ENCODE peak calls at places on chromosomes 11 and 22, in seven cellular contexts. L is HCT116, C is SK-N-SH, A is K562, M is H1, G is HepG2, P is GM12878. D is an unnamed sample.

GRCh38 chr11:2290351-2290841 is 11.3 kb downstream of the C11orf21 start:
- DNase-seq in L (no peak), C (no peak), A (no peak), M (peak; percentile 45), G (no peak), P (no peak), D (no peak)

GRCh38 chr11:91104237-91104636 is 881.4 kb upstream of the CHORDC1 start:
- DNase-seq in L (no peak), C (no peak), A (no peak), M (no peak), G (no peak), P (no peak), D (no peak)

GRCh38 chr11:64330888-64331287 is 9.1 kb upstream of the CCDC88B start:
- DNase-seq in L (no peak), C (no peak), A (no peak), M (no peak), G (no peak), P (no peak), D (no peak)

GRCh38 chr11:116835042-116835772 is 2.2 kb downstream of the APOA1 start:
- DNase-seq in L (no peak), C (no peak), A (no peak), M (no peak), G (no peak), P (no peak), D (no peak)

GRCh38 chr11:12198261-12198925 is 88.0 kb downstream of the MICAL2 start:
- DNase-seq in L (no peak), C (no peak), A (no peak), M (no peak), G (no peak), P (no peak), D (no peak)

GRCh38 chr11:35274909-35275807 is 136.2 kb downstream of the CD44 start:
- DNase-seq in L (no peak), C (no peak), A (no peak), M (no peak), G (peak; percentile 3), P (no peak), D (no peak)

GRCh38 chr11:63839508-63840355 is 822 bp downstream of the MARK2 start:
- DNase-seq in L (no peak), C (no peak), A (peak; percentile 57), M (no peak), G (no peak), P (no peak), D (no peak)

GRCh38 chr22:26461188-26461810 is 22.3 kb downstream of the HPS4 start:
- DNase-seq in L (peak; percentile 18), C (peak; percentile 84), A (peak; percentile 55), M (peak; percentile 90), G (peak; percentile 24), P (no peak), D (no peak)

GRCh38 chr11:83008581-83008923 is 63.1 kb downstream of the RAB30 start:
- DNase-seq in L (no peak), C (no peak), A (no peak), M (no peak), G (peak; percentile 54), P (no peak), D (no peak)

GRCh38 chr11:1202776-1203504 is 19.9 kb upstream of the MUC5B start:
- DNase-seq in L (peak; percentile 23), C (peak; percentile 96), A (peak; percentile 67), M (peak; percentile 94), G (peak; percentile 24), P (no peak), D (peak; percentile 32)

GRCh38 chr11:5705688-5706087 is 16.1 kb downstream of the TRIM22 start:
- DNase-seq in L (no peak), C (no peak), A (no peak), M (no peak), G (no peak), P (no peak), D (no peak)

GRCh38 chr22:23147632-23148387 is 2.5 kb downstream of the RAB36 start:
- DNase-seq in L (no peak), C (no peak), A (no peak), M (no peak), G (peak; percentile 21), P (no peak), D (no peak)

GRCh38 chr11:96214745-96215093 is 128.3 kb downstream of the MAML2 start:
- DNase-seq in L (no peak), C (no peak), A (no peak), M (no peak), G (no peak), P (no peak), D (no peak)

GRCh38 chr11:9280655-9281301 is 15.6 kb upstream of the DENND5A start:
- DNase-seq in L (no peak), C (no peak), A (peak; percentile 52), M (peak; percentile 19), G (no peak), P (peak; percentile 58), D (no peak)

GRCh38 chr22:46854125-46854870 is 91.8 kb downstream of the TBC1D22A start:
- DNase-seq in L (no peak), C (no peak), A (peak; percentile 47), M (no peak), G (no peak), P (no peak), D (no peak)

GRCh38 chr11:47837929-47838328 is 10.2 kb downstream of the NUP160 start:
- DNase-seq in L (no peak), C (no peak), A (no peak), M (no peak), G (no peak), P (no peak), D (no peak)

GRCh38 chr11:105144887-105145286 is 5.3 kb upstream of the CARD18 start:
- DNase-seq in L (peak; percentile 13), C (no peak), A (no peak), M (no peak), G (peak; percentile 62), P (no peak), D (peak; percentile 62)

GRCh38 chr11:121590772-121591404 is 138.1 kb upstream of the SORL1-AS1 start:
- DNase-seq in L (no peak), C (peak; percentile 17), A (no peak), M (no peak), G (no peak), P (no peak), D (no peak)

GRCh38 chr22:38753894-38754246 is 1.9 kb downstream of the SUN2 start:
- DNase-seq in L (no peak), C (no peak), A (peak; percentile 17), M (no peak), G (peak; percentile 88), P (no peak), D (no peak)

GRCh38 chr11:60916669-60917206 is 2.8 kb downstream of the TMEM109 start:
- DNase-seq in L (no peak), C (no peak), A (no peak), M (no peak), G (no peak), P (no peak), D (no peak)

GRCh38 chr11:44894217-44894617 is 56.5 kb downstream of the TP53I11 start:
- DNase-seq in L (peak; percentile 40), C (peak; percentile 86), A (peak; percentile 68), M (peak; percentile 92), G (peak; percentile 24), P (no peak), D (no peak)

GRCh38 chr11:15308840-15309239 is 194.1 kb downstream of the INSC start:
- DNase-seq in L (no peak), C (no peak), A (no peak), M (no peak), G (no peak), P (no peak), D (no peak)

GRCh38 chr11:15309296-15309695 is 194.6 kb downstream of the INSC start:
- DNase-seq in L (no peak), C (no peak), A (no peak), M (no peak), G (no peak), P (no peak), D (no peak)

DNA sequence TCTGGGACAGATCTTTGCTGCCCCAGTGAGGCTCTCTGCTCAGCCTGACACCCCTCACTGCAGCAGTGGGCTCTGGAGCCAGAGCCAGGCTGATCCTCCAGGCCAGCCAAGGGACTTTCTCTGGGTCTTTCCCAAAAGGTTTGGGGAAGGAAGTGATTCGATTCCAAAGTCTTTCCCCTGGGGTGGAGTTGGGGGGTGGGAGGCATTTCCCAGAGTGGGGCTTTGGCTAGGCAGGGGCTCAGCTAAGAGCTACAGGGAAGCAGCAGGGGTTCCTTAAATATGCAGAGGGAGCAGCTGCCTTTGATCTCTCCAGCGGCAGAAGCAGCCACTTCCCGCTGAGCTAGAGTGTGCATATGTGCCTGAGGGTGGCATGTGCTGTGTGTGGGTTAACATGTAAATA is 192.9 kb downstream of the INSC start:
- DNase-seq in L (no peak), C (no peak), A (no peak), M (peak; percentile 48), G (no peak), P (no peak), D (no peak)
- H3K27ac ChIP-seq in L (no peak overlapping the region), C (no peak overlapping the region), A (no peak overlapping the region), M (no peak overlapping the region), G (no peak overlapping the region), P (no peak overlapping the region), D (no peak overlapping the region)

DNA sequence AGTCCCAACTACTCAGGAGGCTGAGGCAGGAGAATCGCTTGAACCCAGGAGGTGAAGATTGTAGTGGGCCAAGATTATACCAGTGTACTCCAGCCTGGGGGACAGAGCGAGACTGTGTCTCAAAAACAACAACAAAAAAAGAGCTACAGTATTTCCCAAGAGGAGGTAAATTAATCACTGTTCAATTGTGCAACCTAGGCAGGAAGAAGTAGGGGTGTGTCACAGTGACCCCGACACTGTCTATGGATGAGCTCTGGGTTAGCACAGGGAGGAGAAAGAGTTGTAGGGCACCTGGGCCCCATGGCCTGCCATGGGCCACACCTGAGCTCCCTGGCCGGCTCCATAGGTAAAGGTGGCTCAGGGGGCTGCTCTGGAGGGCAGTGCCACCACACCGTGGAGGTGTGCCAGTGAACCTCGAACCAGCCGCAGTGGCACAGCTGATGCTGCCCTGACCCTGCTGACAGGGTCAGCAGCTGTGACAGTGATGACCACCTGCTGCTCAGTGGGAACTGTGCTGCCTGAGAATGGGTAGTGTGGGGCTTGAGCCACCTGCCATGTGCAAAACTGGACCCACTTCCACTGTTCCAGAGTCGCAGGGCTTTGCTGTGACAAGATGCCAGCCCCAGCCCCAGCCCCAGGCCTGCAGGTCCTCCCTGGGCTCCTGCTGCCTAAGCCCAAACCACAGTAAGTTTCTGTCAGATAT is 84.0 kb upstream of the PITPNB start:
- DNase-seq in L (no peak), C (no peak), A (no peak), M (no peak), G (no peak), P (no peak), D (no peak)
- TF ChIP-seq SIN3A in L (no peak), C (no peak), A (no peak), M (no peak), G (no peak), P (no peak), D (no peak)

GRCh38 chr22:49960967-49961600 is 512 bp downstream of the PIM3 start:
- DNase-seq in L (no peak), C (peak; percentile 66), A (peak; percentile 57), M (peak; percentile 71), G (no peak), P (no peak), D (no peak)
- H3K27ac ChIP-seq in L (peak overlapping the region; percentile 95), C (no peak overlapping the region), A (peak overlapping the region; percentile 94), M (peak overlapping the region; percentile 86), G (peak overlapping the region; percentile 64), P (peak overlapping the region; percentile 53), D (peak overlapping the region; percentile 69)

DNA sequence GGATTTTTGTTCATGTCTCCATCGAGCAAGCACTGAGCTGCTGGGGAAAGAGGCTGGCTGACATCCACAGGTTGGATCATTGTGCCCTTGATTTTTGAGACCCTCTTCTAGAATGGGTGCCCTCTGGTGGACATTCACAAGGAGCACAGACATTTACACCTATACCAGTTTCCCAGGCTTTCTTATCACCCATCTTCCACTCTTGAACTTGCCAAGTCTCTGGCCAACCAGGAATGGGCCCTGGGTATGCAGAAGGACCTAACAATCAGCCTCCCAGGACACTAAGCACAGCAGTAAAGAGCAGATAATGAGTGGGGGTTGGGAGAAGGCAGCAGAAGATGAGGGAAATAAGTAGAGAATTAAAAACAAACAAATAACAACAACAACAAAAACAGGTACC is 5.7 kb upstream of the INTS4 start:
- DNase-seq in L (peak; percentile 68), C (peak; percentile 67), A (peak; percentile 81), M (peak; percentile 56), G (peak; percentile 70), P (no peak), D (peak; percentile 47)
- TF ChIP-seq SIN3A in L (no peak), C (no peak), A (no peak), M (no peak), G (no peak), P (no peak), D (no peak)

D was measured in Panc1.